ENCODE peak calls at places on chromosomes 3 and 15, in five cellular contexts. One of them, this sample, is unnamed.

GRCh38 chr15:101006931-101007687 is 88.0 kb downstream of the LRRK1 start:
- DNase-seq in heart right ventricle: peak; percentile 81
- DNase-seq in stomach: peak; percentile 79
- DNase-seq in mammary epithelial cell: peak; percentile 69
- DNase-seq in hepatocyte: peak; percentile 90
- DNase-seq in this sample: peak; percentile 77

GRCh38 chr15:69080203-69080957 is 65.9 kb downstream of the NOX5 start:
- DNase-seq in heart right ventricle: no peak
- DNase-seq in stomach: no peak
- DNase-seq in mammary epithelial cell: peak; percentile 48
- DNase-seq in hepatocyte: no peak
- DNase-seq in this sample: no peak

GRCh38 chr3:28101672-28102071 is 139.7 kb upstream of the CMC1 start:
- DNase-seq in heart right ventricle: no peak
- DNase-seq in stomach: no peak
- DNase-seq in mammary epithelial cell: no peak
- DNase-seq in hepatocyte: peak; percentile 16
- DNase-seq in this sample: no peak

GRCh38 chr3:35814531-35814930 is 175.2 kb downstream of the ARPP21 start:
- DNase-seq in heart right ventricle: no peak
- DNase-seq in stomach: no peak
- DNase-seq in mammary epithelial cell: no peak
- DNase-seq in hepatocyte: no peak
- DNase-seq in this sample: no peak

GRCh38 chr3:12237912-12238650 is 50.8 kb upstream of the PPARG start:
- DNase-seq in heart right ventricle: no peak
- DNase-seq in stomach: no peak
- DNase-seq in mammary epithelial cell: no peak
- DNase-seq in hepatocyte: no peak
- DNase-seq in this sample: no peak

GRCh38 chr15:54990793-54991192 is 205.9 kb downstream of the RSL24D1 start:
- DNase-seq in heart right ventricle: no peak
- DNase-seq in stomach: no peak
- DNase-seq in mammary epithelial cell: no peak
- DNase-seq in hepatocyte: no peak
- DNase-seq in this sample: no peak

GRCh38 chr3:133152056-133152455 is 113.9 kb downstream of the TMEM108 start:
- DNase-seq in heart right ventricle: no peak
- DNase-seq in stomach: no peak
- DNase-seq in mammary epithelial cell: no peak
- DNase-seq in hepatocyte: peak; percentile 10
- DNase-seq in this sample: no peak

GRCh38 chr3:177764377-177764912 is 567.2 kb upstream of the TBL1XR1 start:
- DNase-seq in heart right ventricle: peak; percentile 36
- DNase-seq in stomach: no peak
- DNase-seq in mammary epithelial cell: no peak
- DNase-seq in hepatocyte: no peak
- DNase-seq in this sample: no peak

GRCh38 chr3:5309181-5309580 is 121.7 kb downstream of the EDEM1 start:
- DNase-seq in heart right ventricle: no peak
- DNase-seq in stomach: no peak
- DNase-seq in mammary epithelial cell: no peak
- DNase-seq in hepatocyte: no peak
- DNase-seq in this sample: no peak

GRCh38 chr3:136960838-136961836 is 3.4 kb downstream of the IL20RB start:
- DNase-seq in heart right ventricle: no peak
- DNase-seq in stomach: no peak
- DNase-seq in mammary epithelial cell: peak; percentile 89
- DNase-seq in hepatocyte: no peak
- DNase-seq in this sample: no peak

GRCh38 chr3:183650554-183650953 is 15.1 kb downstream of the KLHL24 start:
- DNase-seq in heart right ventricle: no peak
- DNase-seq in stomach: no peak
- DNase-seq in mammary epithelial cell: no peak
- DNase-seq in hepatocyte: no peak
- DNase-seq in this sample: no peak

GRCh38 chr3:139588450-139588849 is 48.9 kb upstream of the RBP1 start:
- DNase-seq in heart right ventricle: peak; percentile 20
- DNase-seq in stomach: no peak
- DNase-seq in mammary epithelial cell: peak; percentile 36
- DNase-seq in hepatocyte: peak; percentile 34
- DNase-seq in this sample: no peak

GRCh38 chr3:50028336-50028735 is 60.4 kb upstream of the RBM5 start:
- DNase-seq in heart right ventricle: no peak
- DNase-seq in stomach: no peak
- DNase-seq in mammary epithelial cell: no peak
- DNase-seq in hepatocyte: no peak
- DNase-seq in this sample: no peak

GRCh38 chr3:123586131-123586530 is 1.3 kb upstream of the HACD2 start:
- DNase-seq in heart right ventricle: peak; percentile 6
- DNase-seq in stomach: peak; percentile 40
- DNase-seq in mammary epithelial cell: peak; percentile 79
- DNase-seq in hepatocyte: peak; percentile 71
- DNase-seq in this sample: no peak

GRCh38 chr15:28936081-28936480 is 50.3 kb downstream of the APBA2 start:
- DNase-seq in heart right ventricle: no peak
- DNase-seq in stomach: no peak
- DNase-seq in mammary epithelial cell: no peak
- DNase-seq in hepatocyte: no peak
- DNase-seq in this sample: no peak

This sample was measured in left lobe of liver.